ENCODE peak calls at places on chromosomes 4 and X, in seven cellular contexts. Z is substantia nigra, U is HT1080, L is posterior cingulate gyrus, Q is NCI-H1694, T is neural crest cell, E is left kidney. J is an unnamed sample.

GRCh38 chr4:181488926-181489325 is 754.3 kb upstream of the TENM3 start:
- DNase-seq in Z (no peak), U (no peak), L (no peak), Q (no peak), T (no peak), E (no peak), J (peak; percentile 17)

GRCh38 chr4:13196721-13197120 is 287.4 kb downstream of the RAB28 start:
- DNase-seq in Z (no peak), U (no peak), L (no peak), Q (no peak), T (no peak), E (no peak), J (no peak)

GRCh38 chr4:122973465-122973864 is 51.1 kb upstream of the NUDT6 start:
- DNase-seq in Z (no peak), U (no peak), L (no peak), Q (no peak), T (no peak), E (no peak), J (no peak)

GRCh38 chr4:150664935-150665334 is 83.0 kb downstream of the MAB21L2 start:
- DNase-seq in Z (no peak), U (peak; percentile 87), L (no peak), Q (no peak), T (no peak), E (no peak), J (no peak)

GRCh38 chr4:17055788-17056187 is 157.3 kb upstream of the LDB2 start:
- DNase-seq in Z (no peak), U (peak; percentile 88), L (peak; percentile 35), Q (no peak), T (no peak), E (no peak), J (no peak)

GRCh38 chr4:109675181-109675580 is 28.1 kb downstream of the CASP6 start:
- DNase-seq in Z (no peak), U (no peak), L (no peak), Q (no peak), T (no peak), E (no peak), J (no peak)

GRCh38 chr4:89134775-89135319 is 23.5 kb downstream of the TIGD2 start:
- DNase-seq in Z (no peak), U (no peak), L (no peak), Q (no peak), T (no peak), E (no peak), J (no peak)

GRCh38 chr4:186725422-186726149 is 1.9 kb upstream of the FAT1 start:
- DNase-seq in Z (peak; percentile 36), U (peak; percentile 83), L (peak; percentile 64), Q (peak; percentile 29), T (peak; percentile 59), E (peak; percentile 93), J (peak; percentile 40)

GRCh38 chrX:9682456-9682855 is 83.2 kb downstream of the GPR143 start:
- DNase-seq in Z (no peak), U (no peak), L (no peak), Q (no peak), T (no peak), E (peak; percentile 37), J (no peak)

GRCh38 chrX:153700376-153700945 is 12.7 kb downstream of the SLC6A8 start:
- DNase-seq in Z (no peak), U (no peak), L (no peak), Q (no peak), T (no peak), E (no peak), J (no peak)

GRCh38 chr4:124640037-124640730 is 72.3 kb downstream of the ANKRD50 start:
- DNase-seq in Z (no peak), U (peak; percentile 93), L (no peak), Q (no peak), T (no peak), E (no peak), J (no peak)

GRCh38 chr4:127012549-127012948 is 620.2 kb upstream of the INTU start:
- DNase-seq in Z (no peak), U (peak; percentile 48), L (no peak), Q (peak; percentile 33), T (no peak), E (no peak), J (no peak)

GRCh38 chrX:147736045-147736444 is 175.7 kb upstream of the FMR1 start:
- DNase-seq in Z (no peak), U (no peak), L (no peak), Q (no peak), T (no peak), E (no peak), J (no peak)

GRCh38 chr4:53055716-53056413 is 193.7 kb downstream of the RASL11B start:
- DNase-seq in Z (no peak), U (no peak), L (no peak), Q (no peak), T (no peak), E (peak; percentile 59), J (no peak)

GRCh38 chr4:6307891-6308290 is 38.2 kb downstream of the WFS1 start:
- DNase-seq in Z (no peak), U (no peak), L (no peak), Q (peak; percentile 47), T (no peak), E (no peak), J (no peak)

GRCh38 chr4:112817933-112818921 is 181.3 kb downstream of the LARP7 start:
- DNase-seq in Z (peak; percentile 71), U (peak; percentile 96), L (peak; percentile 88), Q (peak; percentile 40), T (peak; percentile 52), E (peak; percentile 89), J (peak; percentile 74)

GRCh38 chr4:8473198-8473919 is 32.8 kb downstream of the TRMT44 start:
- DNase-seq in Z (no peak), U (no peak), L (no peak), Q (no peak), T (no peak), E (peak; percentile 31), J (no peak)

GRCh38 chr4:38028556-38028955 is 68.4 kb downstream of the PTTG2 start:
- DNase-seq in Z (no peak), U (no peak), L (no peak), Q (no peak), T (no peak), E (peak; percentile 66), J (no peak)

GRCh38 chr4:40238008-40238699 is 41.3 kb downstream of the RHOH start:
- DNase-seq in Z (no peak), U (no peak), L (no peak), Q (no peak), T (no peak), E (no peak), J (no peak)

GRCh38 chr4:88743696-88744095 is 46.1 kb upstream of the NAP1L5 start:
- DNase-seq in Z (no peak), U (peak; percentile 46), L (no peak), Q (no peak), T (no peak), E (no peak), J (no peak)